ENCODE peak calls at places on chromosomes 16 and 17, in four cellular contexts. E is mammary epithelial cell; W is CD8-positive, alpha-beta T cell; I is BJ. F is an unnamed sample.
A peak's percentile ranks its signal among the peaks of the same experiment; 100 is the strongest.

GRCh38 chr17:32429598-32429997 is 14.7 kb upstream of the PSMD11 start:
- DNase-seq in E (no peak), W (no peak), I (no peak), F (no peak)

GRCh38 chr17:3127451-3127850 is at the start of gene OR1G1:
- DNase-seq in E (no peak), W (no peak), I (no peak), F (no peak)

GRCh38 chr16:66131156-66131807 is 235.2 kb upstream of the CDH5 start:
- DNase-seq in E (peak; percentile 39), W (no peak), I (no peak), F (no peak)

GRCh38 chr17:62000186-62000585 is 64.9 kb downstream of the MED13 start:
- DNase-seq in E (no peak), W (no peak), I (no peak), F (no peak)

GRCh38 chr16:89847056-89847929 is 19.0 kb downstream of the SPIRE2 start:
- DNase-seq in E (no peak), W (no peak), I (no peak), F (no peak)

GRCh38 chr16:48089053-48089792 is 66.6 kb downstream of the ABCC12 start:
- DNase-seq in E (no peak), W (no peak), I (no peak), F (no peak)

GRCh38 chr16:46607529-46607928 is 13.7 kb downstream of the SHCBP1 start:
- DNase-seq in E (peak; percentile 14), W (no peak), I (no peak), F (no peak)

GRCh38 chr17:17146791-17147406 is 59.2 kb downstream of the PLD6 start:
- DNase-seq in E (no peak), W (peak; percentile 34), I (no peak), F (no peak)

GRCh38 chr16:85461814-85462404 is 151.2 kb upstream of the GSE1 start:
- DNase-seq in E (no peak), W (no peak), I (no peak), F (no peak)

GRCh38 chr16:85460983-85461813 is 151.9 kb upstream of the GSE1 start:
- DNase-seq in E (peak; percentile 3), W (no peak), I (no peak), F (no peak)

GRCh38 chr16:85463228-85463611 is 149.9 kb upstream of the GSE1 start:
- DNase-seq in E (no peak), W (no peak), I (no peak), F (no peak)

GRCh38 chr16:85463672-85464071 is 149.4 kb upstream of the GSE1 start:
- DNase-seq in E (no peak), W (no peak), I (no peak), F (no peak)

DNA sequence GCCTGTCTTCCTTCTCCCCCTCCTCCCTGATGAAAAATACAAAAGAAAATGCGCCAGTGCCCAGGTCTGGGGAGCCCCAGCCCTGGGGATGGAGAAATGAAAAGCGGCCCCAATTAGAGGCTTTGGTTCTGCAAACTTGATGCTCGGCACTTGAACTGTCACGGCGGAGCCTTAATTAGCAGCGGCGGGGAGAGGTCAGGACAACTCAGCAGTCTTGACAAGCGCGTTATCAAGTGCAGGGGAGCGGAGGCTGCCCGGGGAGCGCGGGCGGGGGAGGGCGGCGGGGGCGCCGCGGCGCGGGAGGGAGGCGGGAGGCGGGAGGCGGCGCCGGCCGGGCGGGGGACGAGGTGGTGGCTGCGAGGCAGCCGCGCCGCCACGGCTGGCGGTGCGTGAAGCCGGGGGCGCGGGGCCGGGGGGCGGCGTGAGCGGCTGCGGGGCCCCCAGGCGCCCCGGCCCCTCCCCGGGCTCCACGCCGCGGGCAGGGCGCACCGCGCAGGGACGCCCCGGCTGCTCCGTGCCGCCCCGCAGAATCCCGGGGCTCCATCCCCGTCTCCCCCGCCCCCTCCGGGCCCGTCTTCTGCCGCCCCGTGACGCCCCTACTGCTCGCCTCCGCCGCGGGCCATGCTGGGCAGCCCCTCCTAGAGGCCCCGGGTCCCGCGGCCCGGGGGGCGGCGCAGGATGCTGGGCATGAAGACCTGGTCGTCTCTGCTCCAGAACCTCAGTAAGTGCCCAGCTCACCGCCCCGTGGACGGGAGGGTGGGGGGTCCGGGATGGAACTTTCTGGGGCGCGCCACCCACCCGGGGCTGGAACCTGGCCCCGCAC is 150.5 kb upstream of the GSE1 start:
- DNase-seq in E (no peak), W (peak; percentile 31), I (no peak), F (no peak)
- H3K4me3 ChIP-seq in E (no peak overlapping the region), W (peak overlapping the region; percentile 70), I (peak overlapping the region; percentile 27), F (peak overlapping the region; percentile 20)

GRCh38 chr17:43068570-43069367 is 43.7 kb downstream of the RND2 start:
- DNase-seq in E (no peak), W (no peak), I (no peak), F (no peak)

GRCh38 chr17:43069368-43069898 is 44.4 kb downstream of the RND2 start:
- DNase-seq in E (no peak), W (no peak), I (no peak), F (no peak)

GRCh38 chr17:43070872-43071271 is 45.8 kb downstream of the RND2 start:
- DNase-seq in E (no peak), W (no peak), I (no peak), F (no peak)

GRCh38 chr17:43074869-43075268 is 49.8 kb downstream of the RND2 start:
- DNase-seq in E (no peak), W (no peak), I (no peak), F (no peak)

GRCh38 chr17:43070257-43070656 is 45.2 kb downstream of the RND2 start:
- DNase-seq in E (no peak), W (no peak), I (no peak), F (no peak)
- H3K36me3 ChIP-seq in E (peaks cover 27% of the 10 kb centered on the region), W (no peaks in the 10 kb centered on the region), I (no peaks in the 10 kb centered on the region), F (no peaks in the 10 kb centered on the region)

GRCh38 chr16:4263504-4264436 is 9.1 kb downstream of the TFAP4 start:
- DNase-seq in E (no peak), W (no peak), I (peak; percentile 79), F (peak; percentile 79)
- H3K4me3 ChIP-seq in E (no peak overlapping the region), W (no peak overlapping the region), I (peak overlapping the region; percentile 35), F (no peak overlapping the region)

GRCh38 chr17:5365831-5366230 is 53.6 kb downstream of the NUP88 start:
- DNase-seq in E (peak; percentile 54), W (no peak), I (no peak), F (no peak)
- H3K36me3 ChIP-seq in E (peaks cover 6% of the 10 kb centered on the region), W (peaks cover 31% of the 10 kb centered on the region), I (peaks cover 6% of the 10 kb centered on the region), F (peaks cover 11% of the 10 kb centered on the region)

DNA sequence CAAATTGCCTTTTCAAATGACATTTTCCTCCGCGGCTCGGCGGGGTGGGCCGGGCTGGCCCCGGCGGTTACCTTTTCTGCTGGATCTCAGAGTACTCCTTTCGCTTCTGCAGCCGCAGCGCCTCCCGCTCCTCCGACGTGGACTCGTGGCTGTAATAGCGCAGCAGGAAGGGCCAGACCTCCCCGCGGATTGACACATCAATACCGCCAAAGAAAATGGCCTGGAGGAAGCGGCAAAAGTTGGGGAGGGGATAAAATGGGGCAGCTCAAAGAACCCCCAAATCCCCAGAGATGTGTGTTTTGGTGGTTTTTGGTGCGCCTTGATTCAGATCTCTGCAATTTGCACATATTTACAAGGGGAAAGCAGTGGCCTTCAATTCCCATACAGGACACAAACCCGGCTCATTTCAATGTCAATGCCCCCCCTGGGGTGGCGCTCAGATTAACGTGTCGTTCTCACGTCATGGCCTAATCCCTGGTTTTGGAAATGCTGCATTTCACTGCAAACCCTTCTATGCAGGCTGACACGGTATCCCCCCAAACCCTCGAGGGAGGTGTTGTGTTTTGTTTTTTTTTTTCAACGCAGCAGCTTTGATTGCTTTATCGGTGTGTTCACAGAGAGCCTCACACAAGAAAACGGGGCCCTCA is 85.9 kb downstream of the TBC1D16 start:
- DNase-seq in E (no peak), W (no peak), I (no peak), F (peak; percentile 28)
- H3K4me3 ChIP-seq in E (no peak overlapping the region), W (no peak overlapping the region), I (no peak overlapping the region), F (no peak overlapping the region)

DNA sequence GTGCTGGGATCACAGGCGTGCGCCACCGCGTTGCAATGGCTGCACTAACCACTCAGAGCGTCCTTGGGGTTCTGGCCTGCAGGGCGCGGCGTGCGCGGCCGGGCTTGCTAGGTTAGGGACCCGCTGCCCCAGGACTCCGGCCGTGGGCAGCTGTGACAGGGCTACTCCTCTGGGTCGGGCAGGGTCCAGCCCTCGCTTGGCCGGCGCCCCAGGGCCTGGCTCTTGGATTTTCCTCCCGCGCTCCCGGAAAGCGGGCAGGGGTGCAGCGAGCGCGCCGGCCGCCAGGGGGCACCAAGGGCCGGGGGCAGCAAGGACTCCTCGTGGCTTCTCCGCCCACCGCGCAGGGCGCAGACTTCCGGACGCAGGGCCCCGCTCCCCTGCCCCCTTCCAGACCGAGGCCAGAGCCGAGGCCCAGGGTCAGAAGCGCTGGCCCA is 489 bp downstream of the TLE7 start:
- DNase-seq in E (no peak), W (peak; percentile 38), I (no peak), F (no peak)
- H3K36me3 ChIP-seq in E (no peaks in the 10 kb centered on the region), W (no peaks in the 10 kb centered on the region), I (no peaks in the 10 kb centered on the region), F (no peaks in the 10 kb centered on the region)

F was measured in aorta.